ENCODE peak calls at places on chromosomes 11 and 22, in five cellular contexts. C, Y, B, Q and S are unnamed samples.

GRCh38 chr11:2444301-2445106 is at the start of the genes KCNQ1 and TRPM5:
- DNase-seq in Y (no peak), C (peak), B (peak), Q (no peak), S (peak)

GRCh38 chr11:96126917-96127595 is 203.1 kb upstream of the MTMR2 start:
- DNase-seq in Q (no peak), B (no peak), Y (no peak), C (no peak), S (no peak)

GRCh38 chr11:45036010-45036409 is 85.3 kb upstream of the TP53I11 start:
- DNase-seq in B (no peak), C (no peak), Y (no peak), Q (no peak), S (no peak)

GRCh38 chr22:36344106-36344827 is 43.5 kb downstream of the MYH9 start:
- DNase-seq in Q (no peak), C (no peak), Y (no peak), B (peak), S (no peak)

GRCh38 chr11:126628790-126629621 is 273.5 kb downstream of the ST3GAL4 start:
- DNase-seq in B (no peak), Q (no peak), Y (no peak), C (peak), S (no peak)

GRCh38 chr11:66288138-66288865 is 641 bp downstream of the YIF1A start:
- DNase-seq in B (no peak), Q (no peak), C (no peak), Y (no peak), S (peak)

GRCh38 chr22:20430641-20431519 is 6.7 kb downstream of the SCARF2 start:
- DNase-seq in B (no peak), C (no peak), Q (no peak), Y (peak), S (no peak)

GRCh38 chr11:69401715-69402114 is 79.7 kb upstream of the LINC01488 start:
- DNase-seq in C (no peak), Y (no peak), Q (no peak), B (no peak), S (no peak)

GRCh38 chr11:46112961-46113617 is 8.2 kb downstream of the PHF21A start:
- DNase-seq in Q (peak), Y (no peak), C (peak), B (no peak), S (peak)

GRCh38 chr22:25903294-25903693 is 161.3 kb downstream of the MYO18B start:
- DNase-seq in B (no peak), Y (no peak), C (no peak), Q (no peak), S (no peak)

GRCh38 chr11:28911829-28912228 is 803.6 kb downstream of the METTL15 start:
- DNase-seq in Q (no peak), Y (no peak), C (no peak), B (no peak), S (no peak)

GRCh38 chr22:44331881-44332714 is 19.3 kb upstream of the SHISAL1 start:
- DNase-seq in C (peak), B (peak), Q (no peak), Y (no peak), S (no peak)

GRCh38 chr11:58391879-58392278 is 14.8 kb downstream of the OR5B3 start:
- DNase-seq in C (peak), Q (no peak), Y (no peak), B (no peak), S (no peak)

GRCh38 chr11:125382211-125382807 is 113.8 kb downstream of the FEZ1 start:
- DNase-seq in Q (no peak), C (no peak), Y (no peak), B (no peak), S (no peak)